ENCODE peak calls at places on chromosomes 1 and 21, in seven cellular contexts. One of them, this sample, is unnamed. For H3K4me1, the result is how much of the 10 kb centered on the place peaks cover.

GRCh38 chr21:31490471-31490870 is 146.4 kb upstream of the TIAM1 start:
- DNase-seq in trophoblast cell: no peak
- DNase-seq in mesenchymal stem cell: peak
- DNase-seq in IMR-90: no peak
- DNase-seq in mesendoderm: peak
- DNase-seq in H9: no peak
- DNase-seq in H1: no peak
- DNase-seq in this sample: no peak

GRCh38 chr1:222618001-222618879 is at the start of gene MIA3:
- DNase-seq in IMR-90: peak
- DNase-seq in H1: no peak
- DNase-seq in mesendoderm: no peak
- DNase-seq in H9: peak
- DNase-seq in mesenchymal stem cell: peak
- DNase-seq in trophoblast cell: peak
- DNase-seq in this sample: peak

GRCh38 chr1:44655609-44656008 is 18.7 kb downstream of the TMEM53 start:
- DNase-seq in H1: no peak
- DNase-seq in IMR-90: no peak
- DNase-seq in H9: peak
- DNase-seq in mesendoderm: peak
- DNase-seq in trophoblast cell: peak
- DNase-seq in mesenchymal stem cell: peak
- DNase-seq in this sample: no peak

GRCh38 chr1:59481915-59482505 is 185.1 kb downstream of the FGGY start:
- DNase-seq in trophoblast cell: no peak
- DNase-seq in mesendoderm: no peak
- DNase-seq in IMR-90: peak
- DNase-seq in H1: no peak
- DNase-seq in H9: no peak
- DNase-seq in mesenchymal stem cell: peak
- DNase-seq in this sample: no peak

GRCh38 chr1:40421348-40421693 is 29.0 kb upstream of the ZFP69B start:
- DNase-seq in mesenchymal stem cell: no peak
- DNase-seq in mesendoderm: no peak
- DNase-seq in H1: no peak
- DNase-seq in trophoblast cell: no peak
- DNase-seq in H9: no peak
- DNase-seq in IMR-90: no peak
- DNase-seq in this sample: peak

GRCh38 chr1:85581138-85581801 is 709 bp downstream of the CCN1 start:
- DNase-seq in mesendoderm: peak
- DNase-seq in H9: peak
- DNase-seq in H1: no peak
- DNase-seq in IMR-90: peak
- DNase-seq in mesenchymal stem cell: peak
- DNase-seq in trophoblast cell: peak
- DNase-seq in this sample: peak

GRCh38 chr1:162285149-162285561 is 91.5 kb downstream of the SPATA46 start:
- DNase-seq in trophoblast cell: no peak
- DNase-seq in IMR-90: no peak
- DNase-seq in H1: no peak
- DNase-seq in mesendoderm: peak
- DNase-seq in mesenchymal stem cell: no peak
- DNase-seq in H9: no peak
- DNase-seq in this sample: no peak

GRCh38 chr1:109926662-109927300 is 16.1 kb downstream of the CSF1 start:
- DNase-seq in IMR-90: peak
- DNase-seq in H9: peak
- DNase-seq in H1: no peak
- DNase-seq in mesenchymal stem cell: peak
- DNase-seq in trophoblast cell: peak
- DNase-seq in mesendoderm: no peak
- DNase-seq in this sample: no peak

GRCh38 chr1:95116666-95117206 is 419 bp upstream of the TLCD4 start:
- DNase-seq in H9: peak
- DNase-seq in IMR-90: peak
- DNase-seq in mesenchymal stem cell: peak
- DNase-seq in mesendoderm: peak
- DNase-seq in trophoblast cell: peak
- DNase-seq in H1: no peak
- DNase-seq in this sample: peak

GRCh38 chr1:48679868-48680267 is 96.8 kb downstream of the BEND5 start:
- DNase-seq in mesenchymal stem cell: no peak
- DNase-seq in H1: no peak
- DNase-seq in trophoblast cell: no peak
- DNase-seq in H9: no peak
- DNase-seq in mesendoderm: no peak
- DNase-seq in IMR-90: no peak
- DNase-seq in this sample: no peak

GRCh38 chr1:185520188-185520935 is 203.3 kb upstream of the IVNS1ABP start:
- DNase-seq in H9: no peak
- DNase-seq in IMR-90: no peak
- DNase-seq in mesendoderm: no peak
- DNase-seq in trophoblast cell: peak
- DNase-seq in H1: no peak
- DNase-seq in mesenchymal stem cell: peak
- DNase-seq in this sample: no peak

GRCh38 chr1:245116781-245117180 is 38.0 kb upstream of the KIF26B start:
- DNase-seq in H1: no peak
- DNase-seq in mesendoderm: no peak
- DNase-seq in H9: no peak
- DNase-seq in trophoblast cell: peak
- DNase-seq in mesenchymal stem cell: no peak
- DNase-seq in IMR-90: no peak
- DNase-seq in this sample: no peak

GRCh38 chr1:221643404-221644175 is 98.3 kb downstream of the DUSP10 start:
- DNase-seq in mesenchymal stem cell: no peak
- DNase-seq in H1: no peak
- DNase-seq in H9: no peak
- DNase-seq in trophoblast cell: no peak
- DNase-seq in mesendoderm: no peak
- DNase-seq in IMR-90: no peak
- DNase-seq in this sample: no peak

GRCh38 chr21:46325073-46325912 is 1.3 kb downstream of the PCNT start:
- DNase-seq in H1: peak
- DNase-seq in trophoblast cell: peak
- DNase-seq in mesendoderm: peak
- DNase-seq in mesenchymal stem cell: peak
- DNase-seq in IMR-90: peak
- DNase-seq in H9: peak
- DNase-seq in this sample: peak

GRCh38 chr1:52533710-52534109 is 19.2 kb downstream of the TUT4 start:
- DNase-seq in IMR-90: no peak
- DNase-seq in mesendoderm: no peak
- DNase-seq in mesenchymal stem cell: no peak
- DNase-seq in H9: no peak
- DNase-seq in trophoblast cell: peak
- DNase-seq in H1: no peak
- DNase-seq in this sample: no peak

GRCh38 chr1:226085675-226086074 is 23.2 kb downstream of the H3-3A start:
- DNase-seq in mesendoderm: no peak
- DNase-seq in H1: no peak
- DNase-seq in mesenchymal stem cell: no peak
- DNase-seq in IMR-90: no peak
- DNase-seq in H9: no peak
- DNase-seq in trophoblast cell: no peak
- DNase-seq in this sample: no peak

GRCh38 chr1:183702813-183703198 is 49.7 kb upstream of the APOBEC4 start:
- DNase-seq in IMR-90: no peak
- DNase-seq in trophoblast cell: no peak
- DNase-seq in mesendoderm: peak
- DNase-seq in H1: no peak
- DNase-seq in mesenchymal stem cell: no peak
- DNase-seq in H9: no peak
- DNase-seq in this sample: no peak

GRCh38 chr1:212700597-212700891 is 904 bp upstream of the BATF3 start:
- DNase-seq in H9: no peak
- DNase-seq in mesendoderm: no peak
- DNase-seq in mesenchymal stem cell: no peak
- DNase-seq in trophoblast cell: peak
- DNase-seq in H1: no peak
- DNase-seq in IMR-90: no peak
- DNase-seq in this sample: no peak

GRCh38 chr1:174964261-174964984 is 35.3 kb upstream of the CACYBP start:
- DNase-seq in mesenchymal stem cell: peak
- DNase-seq in mesendoderm: no peak
- DNase-seq in H1: no peak
- DNase-seq in H9: no peak
- DNase-seq in trophoblast cell: peak
- DNase-seq in IMR-90: no peak
- DNase-seq in this sample: no peak

GRCh38 chr1:87300579-87300978 is 28.1 kb upstream of the LMO4 start:
- DNase-seq in mesenchymal stem cell: no peak
- DNase-seq in trophoblast cell: no peak
- DNase-seq in mesendoderm: no peak
- DNase-seq in IMR-90: no peak
- DNase-seq in H9: no peak
- DNase-seq in H1: no peak
- DNase-seq in this sample: no peak

GRCh38 chr1:65412256-65412983 is 8.0 kb upstream of the LEPR start:
- DNase-seq in IMR-90: no peak
- DNase-seq in H9: no peak
- DNase-seq in mesenchymal stem cell: no peak
- DNase-seq in H1: no peak
- DNase-seq in trophoblast cell: no peak
- DNase-seq in mesendoderm: no peak
- DNase-seq in this sample: no peak

GRCh38 chr1:112518186-112518585 is 9.4 kb downstream of the WNT2B start:
- DNase-seq in mesenchymal stem cell: no peak
- DNase-seq in IMR-90: no peak
- DNase-seq in mesendoderm: no peak
- DNase-seq in trophoblast cell: no peak
- DNase-seq in H9: no peak
- DNase-seq in H1: no peak
- DNase-seq in this sample: no peak

GRCh38 chr1:10685196-10685850 is 111.1 kb downstream of the CASZ1 start:
- DNase-seq in H9: no peak
- DNase-seq in trophoblast cell: no peak
- DNase-seq in mesenchymal stem cell: no peak
- DNase-seq in mesendoderm: no peak
- DNase-seq in IMR-90: no peak
- DNase-seq in H1: no peak
- DNase-seq in this sample: no peak
- H3K4me1 ChIP-seq in H9: under half
- H3K4me1 ChIP-seq in trophoblast cell: under half
- H3K4me1 ChIP-seq in mesenchymal stem cell: under half
- H3K4me1 ChIP-seq in mesendoderm: under half
- H3K4me1 ChIP-seq in IMR-90: under half
- H3K4me1 ChIP-seq in H1: under half
- H3K4me1 ChIP-seq in this sample: under half

GRCh38 chr1:202597090-202597761 is 113.0 kb downstream of the SYT2 start:
- DNase-seq in mesenchymal stem cell: no peak
- DNase-seq in H9: no peak
- DNase-seq in H1: no peak
- DNase-seq in trophoblast cell: no peak
- DNase-seq in mesendoderm: no peak
- DNase-seq in IMR-90: no peak
- DNase-seq in this sample: no peak
- H3K23ac ChIP-seq in mesenchymal stem cell: no peak
- H3K23ac ChIP-seq in H9: no peak
- H3K23ac ChIP-seq in H1: no peak
- H3K23ac ChIP-seq in trophoblast cell: no peak
- H3K23ac ChIP-seq in mesendoderm: no peak
- H3K23ac ChIP-seq in IMR-90: no peak
- H3K23ac ChIP-seq in this sample: no peak

DNA sequence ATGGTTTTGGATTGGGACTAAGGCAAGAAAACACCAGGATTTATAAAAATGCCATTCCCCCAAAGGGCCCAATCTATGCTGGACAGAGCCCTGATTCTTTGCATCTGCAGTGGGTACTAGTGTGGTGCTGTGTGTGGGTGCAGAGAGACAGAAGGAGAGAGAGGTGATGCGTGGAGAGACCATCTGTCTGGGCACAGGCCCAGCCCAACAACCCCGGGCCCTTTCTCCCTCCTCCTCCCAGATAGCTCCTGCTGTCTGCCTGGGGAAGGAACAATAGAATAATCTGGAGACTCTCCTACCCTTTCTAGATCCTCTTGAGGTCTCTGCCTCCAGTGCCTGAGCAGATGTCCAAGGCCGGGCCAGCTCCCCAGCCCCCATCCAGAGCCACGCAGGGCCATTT is 15.1 kb downstream of the KIAA1614 start:
- DNase-seq in mesenchymal stem cell: no peak
- DNase-seq in IMR-90: peak
- DNase-seq in trophoblast cell: no peak
- DNase-seq in H9: no peak
- DNase-seq in H1: no peak
- DNase-seq in mesendoderm: no peak
- DNase-seq in this sample: no peak
- H3K4me1 ChIP-seq in mesenchymal stem cell: under half
- H3K4me1 ChIP-seq in IMR-90: under half
- H3K4me1 ChIP-seq in trophoblast cell: under half
- H3K4me1 ChIP-seq in H9: under half
- H3K4me1 ChIP-seq in H1: under half
- H3K4me1 ChIP-seq in mesendoderm: under half
- H3K4me1 ChIP-seq in this sample: under half

GRCh38 chr1:207015791-207016190 is 16.8 kb downstream of the C1orf116 start:
- DNase-seq in mesenchymal stem cell: no peak
- DNase-seq in mesendoderm: no peak
- DNase-seq in H9: no peak
- DNase-seq in H1: no peak
- DNase-seq in IMR-90: no peak
- DNase-seq in trophoblast cell: no peak
- DNase-seq in this sample: no peak
- H3K23ac ChIP-seq in mesenchymal stem cell: no peak
- H3K23ac ChIP-seq in mesendoderm: no peak
- H3K23ac ChIP-seq in H9: no peak
- H3K23ac ChIP-seq in H1: no peak
- H3K23ac ChIP-seq in IMR-90: no peak
- H3K23ac ChIP-seq in trophoblast cell: no peak
- H3K23ac ChIP-seq in this sample: no peak

DNA sequence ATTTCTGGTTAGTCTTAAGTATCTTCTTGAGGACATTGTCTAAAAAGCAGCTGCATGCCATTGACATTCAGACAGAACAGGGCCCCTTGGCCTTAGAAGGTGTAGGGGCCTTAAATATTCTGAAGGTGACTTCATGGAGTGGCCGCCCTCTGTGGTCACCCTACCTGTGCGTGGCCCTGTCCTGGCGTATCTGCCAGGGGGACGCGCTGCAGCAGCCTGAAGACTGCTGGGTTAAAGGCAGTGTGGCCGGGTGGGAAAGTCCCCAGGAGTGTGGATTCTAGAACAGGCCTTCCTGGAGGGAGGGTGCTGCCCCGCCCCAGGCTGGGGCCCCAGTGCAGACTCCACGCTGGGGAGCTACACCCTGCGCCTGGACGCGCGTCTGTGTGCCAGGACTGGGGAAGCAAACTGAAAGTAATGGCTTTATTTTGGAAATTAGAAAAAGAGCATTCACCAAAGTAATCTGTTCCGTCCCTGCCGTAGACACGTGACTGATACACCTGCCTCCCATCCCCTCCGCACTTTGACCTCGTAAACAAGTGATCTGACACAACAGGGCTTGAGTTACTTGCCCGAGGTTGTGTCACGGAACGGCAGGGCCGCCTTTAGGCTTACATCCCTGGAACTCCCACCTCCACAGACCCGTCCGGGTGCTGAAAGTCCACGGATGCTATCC is 1.8 kb downstream of the AGPAT3 start:
- DNase-seq in mesendoderm: no peak
- DNase-seq in H1: no peak
- DNase-seq in IMR-90: no peak
- DNase-seq in mesenchymal stem cell: peak
- DNase-seq in H9: no peak
- DNase-seq in trophoblast cell: peak
- DNase-seq in this sample: no peak
- H3K4me1 ChIP-seq in mesendoderm: under half
- H3K4me1 ChIP-seq in H1: under half
- H3K4me1 ChIP-seq in IMR-90: under half
- H3K4me1 ChIP-seq in mesenchymal stem cell: under half
- H3K4me1 ChIP-seq in H9: under half
- H3K4me1 ChIP-seq in trophoblast cell: under half
- H3K4me1 ChIP-seq in this sample: under half

This sample was measured in neuronal stem cell.